ENCODE peak calls at places on chromosomes 12 and 14, in six cellular contexts. M is gastrocnemius medialis, D is heart left ventricle, Y is HepG2, B is A549, O is stomach. F is an unnamed sample.

GRCh38 chr12:5244513-5244972 is 187.4 kb upstream of the NTF3 start:
- DNase-seq in M (no peak), D (no peak), Y (no peak), B (no peak), O (peak), F (no peak)

GRCh38 chr14:59869381-59870255 is 958 bp downstream of the RTN1 start:
- DNase-seq in M (no peak), D (peak), Y (no peak), B (no peak), O (no peak), F (no peak)

GRCh38 chr12:107447336-107447735 is 238.3 kb upstream of the PWP1 start:
- DNase-seq in M (no peak), D (no peak), Y (no peak), B (no peak), O (no peak), F (no peak)

GRCh38 chr14:74275265-74275841 is 27.4 kb downstream of the ABCD4 start:
- DNase-seq in M (no peak), D (peak), Y (no peak), B (no peak), O (no peak), F (peak)

GRCh38 chr12:96698521-96698920 is 208.5 kb upstream of the NEDD1 start:
- DNase-seq in M (no peak), D (no peak), Y (peak), B (no peak), O (no peak), F (no peak)

GRCh38 chr12:59486827-59487226 is 109.0 kb upstream of the SLC16A7 start:
- DNase-seq in M (no peak), D (no peak), Y (no peak), B (no peak), O (no peak), F (no peak)

GRCh38 chr12:78951746-78952532 is 87.4 kb downstream of the SYT1 start:
- DNase-seq in M (no peak), D (no peak), Y (no peak), B (no peak), O (no peak), F (no peak)

GRCh38 chr12:69057742-69058141 is 124.8 kb upstream of the CPM start:
- DNase-seq in M (no peak), D (no peak), Y (no peak), B (no peak), O (no peak), F (no peak)

GRCh38 chr12:54416908-54417603 is 2.0 kb downstream of the ITGA5 start:
- DNase-seq in M (no peak), D (no peak), Y (no peak), B (no peak), O (no peak), F (no peak)

GRCh38 chr12:116827432-116827831 is 53.8 kb downstream of the HRK start:
- DNase-seq in M (no peak), D (no peak), Y (no peak), B (no peak), O (no peak), F (no peak)

GRCh38 chr12:91009319-91009950 is 4.7 kb upstream of the EPYC start:
- DNase-seq in M (no peak), D (no peak), Y (no peak), B (no peak), O (no peak), F (no peak)

GRCh38 chr12:52521581-52522266 is 1.5 kb upstream of the KRT5 start:
- DNase-seq in M (no peak), D (no peak), Y (no peak), B (no peak), O (no peak), F (no peak)

GRCh38 chr14:71751264-71751663 is 181.0 kb upstream of the RGS6 start:
- DNase-seq in M (no peak), D (no peak), Y (no peak), B (no peak), O (no peak), F (no peak)

GRCh38 chr12:103333676-103334075 is 162.1 kb downstream of the C12orf42 start:
- DNase-seq in M (no peak), D (no peak), Y (no peak), B (no peak), O (no peak), F (no peak)

GRCh38 chr14:47235619-47236018 is 439.8 kb downstream of the MDGA2 start:
- DNase-seq in M (no peak), D (no peak), Y (no peak), B (no peak), O (no peak), F (no peak)

GRCh38 chr14:50027797-50028196 is 88.6 kb downstream of the VCPKMT start:
- DNase-seq in M (no peak), D (no peak), Y (no peak), B (no peak), O (no peak), F (no peak)

GRCh38 chr12:121089031-121089812 is 43.5 kb upstream of the P2RX7 start:
- DNase-seq in M (no peak), D (no peak), Y (peak), B (no peak), O (peak), F (no peak)

GRCh38 chr12:95484524-95484923 is 10.6 kb downstream of the METAP2 start:
- DNase-seq in M (no peak), D (no peak), Y (no peak), B (no peak), O (no peak), F (no peak)

GRCh38 chr12:22856120-22856699 is 231.2 kb downstream of the ETNK1 start:
- DNase-seq in M (no peak), D (no peak), Y (peak), B (peak), O (no peak), F (peak)

GRCh38 chr12:19223695-19224094 is 94.2 kb downstream of the PLEKHA5 start:
- DNase-seq in M (no peak), D (no peak), Y (no peak), B (no peak), O (no peak), F (no peak)

GRCh38 chr12:45644521-45644920 is 85.0 kb upstream of the ARID2 start:
- DNase-seq in M (no peak), D (no peak), Y (no peak), B (no peak), O (no peak), F (no peak)

GRCh38 chr14:88871429-88871828 is 47.0 kb downstream of the TTC8 start:
- DNase-seq in M (no peak), D (no peak), Y (no peak), B (no peak), O (no peak), F (no peak)

GRCh38 chr12:59940676-59941342 is 345.0 kb downstream of the SLC16A7 start:
- DNase-seq in M (no peak), D (no peak), Y (peak), B (no peak), O (no peak), F (no peak)

GRCh38 chr12:81888961-81889360 is 129.8 kb upstream of the PPFIA2 start:
- DNase-seq in M (no peak), D (no peak), Y (no peak), B (no peak), O (no peak), F (no peak)

GRCh38 chr12:117204146-117204545 is 13.9 kb upstream of the FBXO21 start:
- DNase-seq in M (no peak), D (no peak), Y (no peak), B (no peak), O (no peak), F (no peak)

GRCh38 chr14:56751471-56751870 is 58.8 kb downstream of the OTX2 start:
- DNase-seq in M (no peak), D (no peak), Y (no peak), B (peak), O (no peak), F (no peak)

GRCh38 chr14:72839753-72840390 is 54.0 kb downstream of the DPF3 start:
- DNase-seq in M (no peak), D (no peak), Y (no peak), B (no peak), O (no peak), F (no peak)

GRCh38 chr14:23139874-23140273 is 20.8 kb upstream of the CEBPE start:
- DNase-seq in M (no peak), D (no peak), Y (no peak), B (no peak), O (no peak), F (no peak)

GRCh38 chr14:99660794-99661193 is 15.9 kb downstream of the HHIPL1 start:
- DNase-seq in M (no peak), D (peak), Y (no peak), B (no peak), O (no peak), F (no peak)

GRCh38 chr12:9114946-9115345 is 773 bp downstream of the A2M start:
- DNase-seq in M (no peak), D (no peak), Y (peak), B (no peak), O (no peak), F (no peak)

GRCh38 chr14:70359076-70359424 is 433 bp downstream of the COX16 start:
- DNase-seq in M (no peak), D (no peak), Y (no peak), B (no peak), O (peak), F (no peak)

DNA sequence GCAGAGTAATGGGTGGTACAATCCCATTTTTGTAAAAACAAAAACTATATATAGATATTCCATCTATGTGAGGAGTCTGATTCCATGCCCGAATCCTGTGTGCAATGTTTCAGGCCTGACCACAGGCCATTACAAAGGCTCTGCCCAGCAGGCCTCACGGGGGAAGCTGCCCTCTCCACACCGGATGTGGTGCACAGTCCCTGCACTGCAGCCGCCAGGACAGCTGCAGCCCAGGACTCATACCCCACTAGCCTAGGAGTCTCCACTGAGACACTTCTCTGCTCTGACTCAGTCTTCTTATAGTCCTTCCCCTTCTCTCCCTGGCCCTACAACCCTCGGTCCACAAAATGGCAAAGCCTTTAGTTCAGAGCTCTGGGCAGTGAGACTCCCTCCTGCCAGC is 190.4 kb downstream of the PPM1H start:
- DNase-seq in M (no peak), D (peak), Y (no peak), B (no peak), O (no peak), F (peak)
- TF ChIP-seq POLR2A in M (no peak), D (no peak), Y (no peak), B (no peak), O (no peak), F (no peak)

GRCh38 chr12:109897029-109897428 is 3.0 kb upstream of the TCHP start:
- DNase-seq in M (no peak), D (no peak), Y (no peak), B (no peak), O (no peak), F (no peak)

GRCh38 chr12:109900752-109901580 is 892 bp downstream of the TCHP start:
- DNase-seq in M (no peak), D (no peak), Y (no peak), B (peak), O (no peak), F (peak)

GRCh38 chr12:109896188-109896587 is 3.9 kb upstream of the TCHP start:
- DNase-seq in M (no peak), D (no peak), Y (no peak), B (no peak), O (no peak), F (no peak)

GRCh38 chr12:109902866-109903265 is 2.8 kb downstream of the TCHP start:
- DNase-seq in M (no peak), D (no peak), Y (no peak), B (no peak), O (no peak), F (no peak)

DNA sequence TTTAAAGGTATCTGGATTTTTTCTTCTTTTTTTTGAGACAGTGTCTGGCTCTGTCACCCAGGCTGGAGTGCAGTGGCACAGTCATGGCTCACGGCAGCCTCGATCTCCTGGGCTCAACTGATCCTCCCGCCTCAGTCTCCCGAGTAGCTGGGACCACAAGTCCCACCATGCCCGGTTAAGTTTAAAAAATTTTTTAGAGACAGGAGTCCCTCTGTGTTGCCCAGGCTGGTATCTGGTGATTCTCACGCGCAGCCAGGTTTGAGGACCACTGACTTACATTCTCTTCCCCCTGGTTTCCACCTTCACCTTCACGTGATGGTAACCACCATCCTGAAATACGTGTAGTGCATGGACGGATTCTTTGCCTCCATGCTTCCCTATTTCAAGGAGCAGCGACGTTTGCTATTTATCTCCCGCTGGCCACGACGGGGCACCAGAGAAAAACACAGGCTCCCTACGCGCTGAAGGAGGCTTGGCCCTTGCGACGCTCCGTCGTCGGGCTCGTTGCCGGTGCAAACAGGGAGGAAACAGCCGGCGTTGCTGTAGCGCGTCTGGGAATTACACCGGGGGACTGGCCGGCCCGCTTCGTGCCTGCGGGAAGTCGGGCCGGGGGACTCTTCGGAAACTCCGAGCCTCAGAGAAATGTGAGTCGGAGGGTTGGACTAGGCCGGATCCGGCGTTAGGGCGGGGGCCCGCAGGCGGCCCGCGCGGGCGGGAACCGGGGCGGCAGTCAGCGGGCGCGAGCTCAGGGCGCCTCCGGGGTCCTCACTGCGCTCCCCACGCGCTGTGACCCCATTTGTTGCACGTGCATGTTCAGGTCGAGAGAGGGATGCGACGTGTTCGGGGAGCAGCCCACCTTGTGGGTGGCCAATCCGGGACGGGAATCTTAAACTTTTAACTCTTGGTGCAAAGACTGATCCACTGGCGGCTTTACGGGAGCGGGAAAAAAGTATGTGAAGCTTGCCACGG is at the start of gene TCHP:
- DNase-seq in M (peak), D (peak), Y (peak), B (peak), O (peak), F (peak)
- TF ChIP-seq POLR2A in M (peak), D (peak), Y (peak), B (peak), O (no peak), F (peak)

GRCh38 chr12:49555631-49556390 is 12.1 kb downstream of the MCRS1 start:
- DNase-seq in M (no peak), D (no peak), Y (no peak), B (no peak), O (no peak), F (no peak)

GRCh38 chr12:49553512-49554088 is 14.3 kb downstream of the MCRS1 start:
- DNase-seq in M (no peak), D (no peak), Y (peak), B (peak), O (no peak), F (no peak)

GRCh38 chr12:49552425-49552824 is 13.6 kb downstream of the KCNH3 start:
- DNase-seq in M (no peak), D (no peak), Y (no peak), B (no peak), O (no peak), F (no peak)

GRCh38 chr12:49552899-49553298 is 14.1 kb downstream of the KCNH3 start:
- DNase-seq in M (no peak), D (no peak), Y (no peak), B (no peak), O (no peak), F (no peak)

GRCh38 chr12:49554266-49554665 is 13.7 kb downstream of the MCRS1 start:
- DNase-seq in M (no peak), D (no peak), Y (no peak), B (no peak), O (no peak), F (no peak)
- TF ChIP-seq POLR2A in M (no peak), D (no peak), Y (no peak), B (no peak), O (no peak), F (no peak)

GRCh38 chr12:110046451-110047187 is 1.7 kb downstream of the C12orf76 start:
- DNase-seq in M (no peak), D (no peak), Y (peak), B (no peak), O (no peak), F (no peak)

GRCh38 chr12:110050927-110051326 is 2.6 kb upstream of the C12orf76 start:
- DNase-seq in M (no peak), D (no peak), Y (no peak), B (no peak), O (no peak), F (no peak)

GRCh38 chr12:110047297-110047940 is 903 bp downstream of the C12orf76 start:
- DNase-seq in M (no peak), D (no peak), Y (no peak), B (no peak), O (no peak), F (no peak)

GRCh38 chr12:110048242-110049027 is at the start of gene C12orf76:
- DNase-seq in M (peak), D (peak), Y (peak), B (peak), O (peak), F (peak)
- TF ChIP-seq POLR2A in M (peak), D (peak), Y (peak), B (peak), O (peak), F (peak)

DNA sequence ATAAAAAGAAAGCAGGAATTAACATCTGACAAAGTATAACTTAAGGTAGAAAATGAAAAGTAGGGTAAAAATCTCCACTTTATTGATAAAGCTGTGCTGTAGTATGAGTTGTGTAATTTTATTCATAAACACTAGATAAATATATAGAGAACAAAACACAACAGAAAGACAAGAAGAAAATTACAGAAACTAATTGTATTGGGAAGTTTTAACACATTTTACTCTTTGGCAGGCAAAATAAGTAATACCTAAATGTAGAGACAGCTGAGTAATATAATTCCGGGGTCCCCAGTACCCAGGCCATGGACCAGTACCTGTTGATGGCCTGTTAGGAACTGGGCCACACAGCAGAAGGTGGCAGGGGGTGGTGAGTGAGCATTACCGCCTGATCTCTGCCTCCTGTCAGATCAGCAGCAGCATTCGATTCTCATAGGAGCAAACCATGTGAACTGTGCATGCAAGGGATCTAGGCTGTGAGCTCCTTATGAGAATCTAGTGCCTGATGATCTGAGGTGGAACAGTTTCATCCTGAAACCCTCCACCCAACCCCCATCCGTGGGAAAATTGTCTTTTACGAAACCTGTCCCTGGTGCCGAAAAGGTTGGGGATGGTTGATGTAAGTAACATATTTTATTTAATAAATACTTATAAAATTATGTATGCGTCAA is 84.4 kb upstream of the ETV6 start:
- DNase-seq in M (no peak), D (no peak), Y (no peak), B (no peak), O (no peak), F (no peak)
- TF ChIP-seq POLR2A in M (no peak), D (no peak), Y (no peak), B (no peak), O (no peak), F (no peak)

DNA sequence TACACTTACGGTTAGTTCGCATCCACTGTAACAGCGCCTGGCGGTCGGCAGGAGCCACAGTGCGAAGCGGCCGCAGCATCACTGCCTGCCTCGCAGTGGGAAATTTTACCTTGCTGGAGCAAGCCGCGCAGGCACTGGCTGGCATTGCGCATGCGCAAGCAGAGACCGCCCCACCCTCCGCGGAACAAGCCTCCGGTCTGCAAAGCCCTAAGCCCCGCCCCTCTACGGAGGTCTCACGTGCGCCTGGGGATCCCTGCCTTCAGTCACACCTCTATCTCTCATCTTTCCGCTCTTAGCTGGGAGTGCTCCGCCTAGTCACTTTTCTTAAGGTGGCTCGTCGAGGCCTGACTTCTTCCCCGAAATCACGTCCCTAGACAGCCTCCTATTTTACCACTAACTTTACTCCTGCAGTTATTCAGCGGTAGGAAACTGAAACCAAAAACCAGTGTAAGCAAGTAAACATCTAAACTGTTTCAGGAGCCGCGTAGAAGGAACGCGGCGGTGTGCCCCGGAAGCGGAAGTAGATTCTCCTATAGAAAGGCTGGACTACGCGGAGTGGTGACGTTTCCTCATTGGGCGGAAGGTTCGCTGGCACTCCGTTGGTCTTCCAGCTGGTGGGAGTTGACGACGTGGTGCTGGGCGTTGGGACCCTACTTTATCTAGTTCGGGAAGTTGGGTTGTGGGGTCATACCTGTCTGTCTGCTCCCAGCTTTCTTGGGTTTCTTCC is at the start of gene SRP54:
- DNase-seq in M (peak), D (peak), Y (peak), B (peak), O (peak), F (peak)
- TF ChIP-seq POLR2A in M (peak), D (peak), Y (peak), B (peak), O (peak), F (peak)